ENCODE peak calls at places on chromosomes 11 and 22, in nine cellular contexts. One of them, this sample, is unnamed.

GRCh38 chr11:71456294-71456693 is 3.3 kb downstream of the NADSYN1 start:
- DNase-seq in NCI-H2227 treated with DMSO at 0.1 percent for 48 hours: no peak
- DNase-seq in C1 segment of cervical spinal cord: no peak
- DNase-seq in activated CD8-positive, alpha-beta memory T cell treated with anti-CD3 and anti-CD28 coated beads, Interleukin-2, amount 50 U/mL, for 48 hours: no peak
- DNase-seq in activated naive CD8-positive, alpha-beta T cell treated with anti-CD3 and anti-CD28 coated beads, Interleukin-2, amount 10 ng/mL, durations not matched to agents 7 days and 5 days: no peak
- DNase-seq in putamen: no peak
- DNase-seq in lung: no peak
- DNase-seq in amniotic stem cell: no peak
- DNase-seq in cardiac muscle cell: no peak
- DNase-seq in this sample: no peak

GRCh38 chr11:64058494-64058893 is 22.8 kb downstream of the FLRT1 start:
- DNase-seq in NCI-H2227 treated with DMSO at 0.1 percent for 48 hours: no peak
- DNase-seq in C1 segment of cervical spinal cord: no peak
- DNase-seq in activated CD8-positive, alpha-beta memory T cell treated with anti-CD3 and anti-CD28 coated beads, Interleukin-2, amount 50 U/mL, for 48 hours: no peak
- DNase-seq in activated naive CD8-positive, alpha-beta T cell treated with anti-CD3 and anti-CD28 coated beads, Interleukin-2, amount 10 ng/mL, durations not matched to agents 7 days and 5 days: no peak
- DNase-seq in putamen: no peak
- DNase-seq in lung: no peak
- DNase-seq in amniotic stem cell: no peak
- DNase-seq in cardiac muscle cell: peak
- DNase-seq in this sample: no peak

GRCh38 chr11:100515087-100515486 is 172.0 kb upstream of the ARHGAP42 start:
- DNase-seq in NCI-H2227 treated with DMSO at 0.1 percent for 48 hours: no peak
- DNase-seq in C1 segment of cervical spinal cord: no peak
- DNase-seq in activated CD8-positive, alpha-beta memory T cell treated with anti-CD3 and anti-CD28 coated beads, Interleukin-2, amount 50 U/mL, for 48 hours: no peak
- DNase-seq in activated naive CD8-positive, alpha-beta T cell treated with anti-CD3 and anti-CD28 coated beads, Interleukin-2, amount 10 ng/mL, durations not matched to agents 7 days and 5 days: no peak
- DNase-seq in putamen: no peak
- DNase-seq in lung: no peak
- DNase-seq in amniotic stem cell: no peak
- DNase-seq in cardiac muscle cell: peak
- DNase-seq in this sample: no peak

GRCh38 chr11:5992604-5993251 is 5.9 kb upstream of the OR52L1 start:
- DNase-seq in NCI-H2227 treated with DMSO at 0.1 percent for 48 hours: peak
- DNase-seq in C1 segment of cervical spinal cord: no peak
- DNase-seq in activated CD8-positive, alpha-beta memory T cell treated with anti-CD3 and anti-CD28 coated beads, Interleukin-2, amount 50 U/mL, for 48 hours: no peak
- DNase-seq in activated naive CD8-positive, alpha-beta T cell treated with anti-CD3 and anti-CD28 coated beads, Interleukin-2, amount 10 ng/mL, durations not matched to agents 7 days and 5 days: no peak
- DNase-seq in putamen: no peak
- DNase-seq in lung: no peak
- DNase-seq in amniotic stem cell: no peak
- DNase-seq in cardiac muscle cell: peak
- DNase-seq in this sample: no peak

GRCh38 chr11:18775492-18776292 is 15.9 kb downstream of the PTPN5 start:
- DNase-seq in NCI-H2227 treated with DMSO at 0.1 percent for 48 hours: peak
- DNase-seq in C1 segment of cervical spinal cord: no peak
- DNase-seq in activated CD8-positive, alpha-beta memory T cell treated with anti-CD3 and anti-CD28 coated beads, Interleukin-2, amount 50 U/mL, for 48 hours: peak
- DNase-seq in activated naive CD8-positive, alpha-beta T cell treated with anti-CD3 and anti-CD28 coated beads, Interleukin-2, amount 10 ng/mL, durations not matched to agents 7 days and 5 days: peak
- DNase-seq in putamen: no peak
- DNase-seq in lung: peak
- DNase-seq in amniotic stem cell: no peak
- DNase-seq in cardiac muscle cell: peak
- DNase-seq in this sample: no peak

GRCh38 chr11:16295592-16295991 is 60.8 kb downstream of the SOX6 start:
- DNase-seq in NCI-H2227 treated with DMSO at 0.1 percent for 48 hours: no peak
- DNase-seq in C1 segment of cervical spinal cord: no peak
- DNase-seq in activated CD8-positive, alpha-beta memory T cell treated with anti-CD3 and anti-CD28 coated beads, Interleukin-2, amount 50 U/mL, for 48 hours: no peak
- DNase-seq in activated naive CD8-positive, alpha-beta T cell treated with anti-CD3 and anti-CD28 coated beads, Interleukin-2, amount 10 ng/mL, durations not matched to agents 7 days and 5 days: no peak
- DNase-seq in putamen: no peak
- DNase-seq in lung: no peak
- DNase-seq in amniotic stem cell: no peak
- DNase-seq in cardiac muscle cell: no peak
- DNase-seq in this sample: no peak

GRCh38 chr11:7600205-7600775 is 73.0 kb downstream of the CYB5R2 start:
- DNase-seq in NCI-H2227 treated with DMSO at 0.1 percent for 48 hours: no peak
- DNase-seq in C1 segment of cervical spinal cord: no peak
- DNase-seq in activated CD8-positive, alpha-beta memory T cell treated with anti-CD3 and anti-CD28 coated beads, Interleukin-2, amount 50 U/mL, for 48 hours: no peak
- DNase-seq in activated naive CD8-positive, alpha-beta T cell treated with anti-CD3 and anti-CD28 coated beads, Interleukin-2, amount 10 ng/mL, durations not matched to agents 7 days and 5 days: no peak
- DNase-seq in putamen: peak
- DNase-seq in lung: peak
- DNase-seq in amniotic stem cell: no peak
- DNase-seq in cardiac muscle cell: peak
- DNase-seq in this sample: no peak

GRCh38 chr11:17188675-17189074 is 19.1 kb downstream of the PIK3C2A start:
- DNase-seq in NCI-H2227 treated with DMSO at 0.1 percent for 48 hours: no peak
- DNase-seq in C1 segment of cervical spinal cord: no peak
- DNase-seq in activated CD8-positive, alpha-beta memory T cell treated with anti-CD3 and anti-CD28 coated beads, Interleukin-2, amount 50 U/mL, for 48 hours: no peak
- DNase-seq in activated naive CD8-positive, alpha-beta T cell treated with anti-CD3 and anti-CD28 coated beads, Interleukin-2, amount 10 ng/mL, durations not matched to agents 7 days and 5 days: no peak
- DNase-seq in putamen: no peak
- DNase-seq in lung: no peak
- DNase-seq in amniotic stem cell: no peak
- DNase-seq in cardiac muscle cell: no peak
- DNase-seq in this sample: no peak

GRCh38 chr11:69653406-69653960 is 12.5 kb downstream of the CCND1 start:
- DNase-seq in NCI-H2227 treated with DMSO at 0.1 percent for 48 hours: no peak
- DNase-seq in C1 segment of cervical spinal cord: no peak
- DNase-seq in activated CD8-positive, alpha-beta memory T cell treated with anti-CD3 and anti-CD28 coated beads, Interleukin-2, amount 50 U/mL, for 48 hours: no peak
- DNase-seq in activated naive CD8-positive, alpha-beta T cell treated with anti-CD3 and anti-CD28 coated beads, Interleukin-2, amount 10 ng/mL, durations not matched to agents 7 days and 5 days: no peak
- DNase-seq in putamen: no peak
- DNase-seq in lung: no peak
- DNase-seq in amniotic stem cell: no peak
- DNase-seq in cardiac muscle cell: no peak
- DNase-seq in this sample: no peak

GRCh38 chr11:128686045-128686741 is 7.7 kb upstream of the FLI1 start:
- DNase-seq in NCI-H2227 treated with DMSO at 0.1 percent for 48 hours: no peak
- DNase-seq in C1 segment of cervical spinal cord: no peak
- DNase-seq in activated CD8-positive, alpha-beta memory T cell treated with anti-CD3 and anti-CD28 coated beads, Interleukin-2, amount 50 U/mL, for 48 hours: no peak
- DNase-seq in activated naive CD8-positive, alpha-beta T cell treated with anti-CD3 and anti-CD28 coated beads, Interleukin-2, amount 10 ng/mL, durations not matched to agents 7 days and 5 days: no peak
- DNase-seq in putamen: no peak
- DNase-seq in lung: no peak
- DNase-seq in amniotic stem cell: no peak
- DNase-seq in cardiac muscle cell: no peak
- DNase-seq in this sample: no peak

GRCh38 chr11:106601637-106602297 is 416.5 kb downstream of the GUCY1A2 start:
- DNase-seq in NCI-H2227 treated with DMSO at 0.1 percent for 48 hours: no peak
- DNase-seq in C1 segment of cervical spinal cord: no peak
- DNase-seq in activated CD8-positive, alpha-beta memory T cell treated with anti-CD3 and anti-CD28 coated beads, Interleukin-2, amount 50 U/mL, for 48 hours: no peak
- DNase-seq in activated naive CD8-positive, alpha-beta T cell treated with anti-CD3 and anti-CD28 coated beads, Interleukin-2, amount 10 ng/mL, durations not matched to agents 7 days and 5 days: no peak
- DNase-seq in putamen: peak
- DNase-seq in lung: no peak
- DNase-seq in amniotic stem cell: no peak
- DNase-seq in cardiac muscle cell: no peak
- DNase-seq in this sample: no peak

GRCh38 chr11:12951376-12951775 is 57.7 kb upstream of the RASSF10 start:
- DNase-seq in NCI-H2227 treated with DMSO at 0.1 percent for 48 hours: no peak
- DNase-seq in C1 segment of cervical spinal cord: no peak
- DNase-seq in activated CD8-positive, alpha-beta memory T cell treated with anti-CD3 and anti-CD28 coated beads, Interleukin-2, amount 50 U/mL, for 48 hours: no peak
- DNase-seq in activated naive CD8-positive, alpha-beta T cell treated with anti-CD3 and anti-CD28 coated beads, Interleukin-2, amount 10 ng/mL, durations not matched to agents 7 days and 5 days: no peak
- DNase-seq in putamen: no peak
- DNase-seq in lung: no peak
- DNase-seq in amniotic stem cell: no peak
- DNase-seq in cardiac muscle cell: no peak
- DNase-seq in this sample: no peak

GRCh38 chr22:50576070-50576469 is 2.2 kb downstream of the CPT1B start:
- DNase-seq in NCI-H2227 treated with DMSO at 0.1 percent for 48 hours: no peak
- DNase-seq in C1 segment of cervical spinal cord: no peak
- DNase-seq in activated CD8-positive, alpha-beta memory T cell treated with anti-CD3 and anti-CD28 coated beads, Interleukin-2, amount 50 U/mL, for 48 hours: no peak
- DNase-seq in activated naive CD8-positive, alpha-beta T cell treated with anti-CD3 and anti-CD28 coated beads, Interleukin-2, amount 10 ng/mL, durations not matched to agents 7 days and 5 days: no peak
- DNase-seq in putamen: no peak
- DNase-seq in lung: no peak
- DNase-seq in amniotic stem cell: no peak
- DNase-seq in cardiac muscle cell: peak
- DNase-seq in this sample: no peak

GRCh38 chr11:2489103-2489502 is 44.3 kb downstream of the KCNQ1 start:
- DNase-seq in NCI-H2227 treated with DMSO at 0.1 percent for 48 hours: no peak
- DNase-seq in C1 segment of cervical spinal cord: no peak
- DNase-seq in activated CD8-positive, alpha-beta memory T cell treated with anti-CD3 and anti-CD28 coated beads, Interleukin-2, amount 50 U/mL, for 48 hours: no peak
- DNase-seq in activated naive CD8-positive, alpha-beta T cell treated with anti-CD3 and anti-CD28 coated beads, Interleukin-2, amount 10 ng/mL, durations not matched to agents 7 days and 5 days: no peak
- DNase-seq in putamen: no peak
- DNase-seq in lung: no peak
- DNase-seq in amniotic stem cell: no peak
- DNase-seq in cardiac muscle cell: no peak
- DNase-seq in this sample: no peak

GRCh38 chr11:34960277-34960676 is 43.9 kb downstream of the PDHX start:
- DNase-seq in NCI-H2227 treated with DMSO at 0.1 percent for 48 hours: no peak
- DNase-seq in C1 segment of cervical spinal cord: no peak
- DNase-seq in activated CD8-positive, alpha-beta memory T cell treated with anti-CD3 and anti-CD28 coated beads, Interleukin-2, amount 50 U/mL, for 48 hours: no peak
- DNase-seq in activated naive CD8-positive, alpha-beta T cell treated with anti-CD3 and anti-CD28 coated beads, Interleukin-2, amount 10 ng/mL, durations not matched to agents 7 days and 5 days: no peak
- DNase-seq in putamen: peak
- DNase-seq in lung: no peak
- DNase-seq in amniotic stem cell: no peak
- DNase-seq in cardiac muscle cell: peak
- DNase-seq in this sample: no peak

GRCh38 chr11:11978792-11979486 is 29.5 kb downstream of the DKK3 start:
- DNase-seq in NCI-H2227 treated with DMSO at 0.1 percent for 48 hours: no peak
- DNase-seq in C1 segment of cervical spinal cord: no peak
- DNase-seq in activated CD8-positive, alpha-beta memory T cell treated with anti-CD3 and anti-CD28 coated beads, Interleukin-2, amount 50 U/mL, for 48 hours: peak
- DNase-seq in activated naive CD8-positive, alpha-beta T cell treated with anti-CD3 and anti-CD28 coated beads, Interleukin-2, amount 10 ng/mL, durations not matched to agents 7 days and 5 days: no peak
- DNase-seq in putamen: no peak
- DNase-seq in lung: no peak
- DNase-seq in amniotic stem cell: no peak
- DNase-seq in cardiac muscle cell: peak
- DNase-seq in this sample: no peak

GRCh38 chr22:46084943-46085830 is 65.1 kb upstream of the PPARA start:
- DNase-seq in NCI-H2227 treated with DMSO at 0.1 percent for 48 hours: no peak
- DNase-seq in C1 segment of cervical spinal cord: no peak
- DNase-seq in activated CD8-positive, alpha-beta memory T cell treated with anti-CD3 and anti-CD28 coated beads, Interleukin-2, amount 50 U/mL, for 48 hours: no peak
- DNase-seq in activated naive CD8-positive, alpha-beta T cell treated with anti-CD3 and anti-CD28 coated beads, Interleukin-2, amount 10 ng/mL, durations not matched to agents 7 days and 5 days: no peak
- DNase-seq in putamen: peak
- DNase-seq in lung: peak
- DNase-seq in amniotic stem cell: no peak
- DNase-seq in cardiac muscle cell: peak
- DNase-seq in this sample: no peak

GRCh38 chr22:30701872-30702271 is 7.2 kb downstream of the OSBP2 start:
- DNase-seq in NCI-H2227 treated with DMSO at 0.1 percent for 48 hours: no peak
- DNase-seq in C1 segment of cervical spinal cord: no peak
- DNase-seq in activated CD8-positive, alpha-beta memory T cell treated with anti-CD3 and anti-CD28 coated beads, Interleukin-2, amount 50 U/mL, for 48 hours: no peak
- DNase-seq in activated naive CD8-positive, alpha-beta T cell treated with anti-CD3 and anti-CD28 coated beads, Interleukin-2, amount 10 ng/mL, durations not matched to agents 7 days and 5 days: no peak
- DNase-seq in putamen: peak
- DNase-seq in lung: no peak
- DNase-seq in amniotic stem cell: no peak
- DNase-seq in cardiac muscle cell: no peak
- DNase-seq in this sample: peak

GRCh38 chr22:42584364-42584940 is 30.2 kb downstream of the POLDIP3 start:
- DNase-seq in NCI-H2227 treated with DMSO at 0.1 percent for 48 hours: no peak
- DNase-seq in C1 segment of cervical spinal cord: no peak
- DNase-seq in activated CD8-positive, alpha-beta memory T cell treated with anti-CD3 and anti-CD28 coated beads, Interleukin-2, amount 50 U/mL, for 48 hours: no peak
- DNase-seq in activated naive CD8-positive, alpha-beta T cell treated with anti-CD3 and anti-CD28 coated beads, Interleukin-2, amount 10 ng/mL, durations not matched to agents 7 days and 5 days: no peak
- DNase-seq in putamen: no peak
- DNase-seq in lung: no peak
- DNase-seq in amniotic stem cell: no peak
- DNase-seq in cardiac muscle cell: no peak
- DNase-seq in this sample: no peak

GRCh38 chr11:115290479-115291390 is 213.5 kb downstream of the CADM1 start:
- DNase-seq in NCI-H2227 treated with DMSO at 0.1 percent for 48 hours: peak
- DNase-seq in C1 segment of cervical spinal cord: no peak
- DNase-seq in activated CD8-positive, alpha-beta memory T cell treated with anti-CD3 and anti-CD28 coated beads, Interleukin-2, amount 50 U/mL, for 48 hours: no peak
- DNase-seq in activated naive CD8-positive, alpha-beta T cell treated with anti-CD3 and anti-CD28 coated beads, Interleukin-2, amount 10 ng/mL, durations not matched to agents 7 days and 5 days: no peak
- DNase-seq in putamen: no peak
- DNase-seq in lung: no peak
- DNase-seq in amniotic stem cell: no peak
- DNase-seq in cardiac muscle cell: no peak
- DNase-seq in this sample: no peak

GRCh38 chr11:57321388-57321995 is 3.3 kb downstream of the TNKS1BP1 start:
- DNase-seq in NCI-H2227 treated with DMSO at 0.1 percent for 48 hours: peak
- DNase-seq in C1 segment of cervical spinal cord: no peak
- DNase-seq in activated CD8-positive, alpha-beta memory T cell treated with anti-CD3 and anti-CD28 coated beads, Interleukin-2, amount 50 U/mL, for 48 hours: no peak
- DNase-seq in activated naive CD8-positive, alpha-beta T cell treated with anti-CD3 and anti-CD28 coated beads, Interleukin-2, amount 10 ng/mL, durations not matched to agents 7 days and 5 days: no peak
- DNase-seq in putamen: no peak
- DNase-seq in lung: no peak
- DNase-seq in amniotic stem cell: no peak
- DNase-seq in cardiac muscle cell: no peak
- DNase-seq in this sample: no peak

GRCh38 chr11:32919338-32919737 is 26.7 kb downstream of the QSER1 start:
- DNase-seq in NCI-H2227 treated with DMSO at 0.1 percent for 48 hours: no peak
- DNase-seq in C1 segment of cervical spinal cord: no peak
- DNase-seq in activated CD8-positive, alpha-beta memory T cell treated with anti-CD3 and anti-CD28 coated beads, Interleukin-2, amount 50 U/mL, for 48 hours: no peak
- DNase-seq in activated naive CD8-positive, alpha-beta T cell treated with anti-CD3 and anti-CD28 coated beads, Interleukin-2, amount 10 ng/mL, durations not matched to agents 7 days and 5 days: no peak
- DNase-seq in putamen: no peak
- DNase-seq in lung: no peak
- DNase-seq in amniotic stem cell: no peak
- DNase-seq in cardiac muscle cell: no peak
- DNase-seq in this sample: no peak

GRCh38 chr22:24326266-24326665 is 55.6 kb downstream of the SPECC1L start:
- DNase-seq in NCI-H2227 treated with DMSO at 0.1 percent for 48 hours: no peak
- DNase-seq in C1 segment of cervical spinal cord: no peak
- DNase-seq in activated CD8-positive, alpha-beta memory T cell treated with anti-CD3 and anti-CD28 coated beads, Interleukin-2, amount 50 U/mL, for 48 hours: no peak
- DNase-seq in activated naive CD8-positive, alpha-beta T cell treated with anti-CD3 and anti-CD28 coated beads, Interleukin-2, amount 10 ng/mL, durations not matched to agents 7 days and 5 days: no peak
- DNase-seq in putamen: no peak
- DNase-seq in lung: no peak
- DNase-seq in amniotic stem cell: no peak
- DNase-seq in cardiac muscle cell: no peak
- DNase-seq in this sample: no peak